ENCODE peak calls at places on chromosome 1, in seven cellular contexts. One of them, this sample, is unnamed.

GRCh38 chr1:168101336-168101735 is 35.4 kb downstream of the GPR161 start:
- DNase-seq in SK-MEL-5: no peak
- DNase-seq in CD8-positive, alpha-beta T cell: no peak
- DNase-seq in left ventricle myocardium superior: no peak
- DNase-seq in breast epithelium: no peak
- DNase-seq in ascending aorta: no peak
- DNase-seq in HS-27A: no peak
- DNase-seq in this sample: no peak

GRCh38 chr1:227489572-227489971 is 73.8 kb upstream of the ZNF678 start:
- DNase-seq in SK-MEL-5: no peak
- DNase-seq in CD8-positive, alpha-beta T cell: no peak
- DNase-seq in left ventricle myocardium superior: peak; percentile 41
- DNase-seq in breast epithelium: no peak
- DNase-seq in ascending aorta: no peak
- DNase-seq in HS-27A: no peak
- DNase-seq in this sample: no peak

GRCh38 chr1:906532-907420 is 16.9 kb upstream of the SAMD11 start:
- DNase-seq in SK-MEL-5: no peak
- DNase-seq in CD8-positive, alpha-beta T cell: peak; percentile 20
- DNase-seq in left ventricle myocardium superior: peak; percentile 35
- DNase-seq in breast epithelium: no peak
- DNase-seq in ascending aorta: peak; percentile 21
- DNase-seq in HS-27A: no peak
- DNase-seq in this sample: no peak

GRCh38 chr1:54159733-54160316 is 7.0 kb upstream of the CDCP2 start:
- DNase-seq in SK-MEL-5: no peak
- DNase-seq in CD8-positive, alpha-beta T cell: no peak
- DNase-seq in left ventricle myocardium superior: no peak
- DNase-seq in breast epithelium: no peak
- DNase-seq in ascending aorta: no peak
- DNase-seq in HS-27A: no peak
- DNase-seq in this sample: no peak

GRCh38 chr1:228213917-228214808 is 6.3 kb downstream of the OBSCN start:
- DNase-seq in SK-MEL-5: no peak
- DNase-seq in CD8-positive, alpha-beta T cell: no peak
- DNase-seq in left ventricle myocardium superior: no peak
- DNase-seq in breast epithelium: no peak
- DNase-seq in ascending aorta: no peak
- DNase-seq in HS-27A: no peak
- DNase-seq in this sample: no peak

GRCh38 chr1:41811051-41811795 is 107.5 kb downstream of the HIVEP3 start:
- DNase-seq in SK-MEL-5: no peak
- DNase-seq in CD8-positive, alpha-beta T cell: peak; percentile 45
- DNase-seq in left ventricle myocardium superior: no peak
- DNase-seq in breast epithelium: no peak
- DNase-seq in ascending aorta: no peak
- DNase-seq in HS-27A: no peak
- DNase-seq in this sample: no peak

GRCh38 chr1:152907686-152908601 is at the start of gene IVL:
- DNase-seq in SK-MEL-5: no peak
- DNase-seq in CD8-positive, alpha-beta T cell: no peak
- DNase-seq in left ventricle myocardium superior: no peak
- DNase-seq in breast epithelium: no peak
- DNase-seq in ascending aorta: no peak
- DNase-seq in HS-27A: no peak
- DNase-seq in this sample: no peak

GRCh38 chr1:84712288-84712874 is 22.1 kb upstream of the SSX2IP start:
- DNase-seq in SK-MEL-5: no peak
- DNase-seq in CD8-positive, alpha-beta T cell: no peak
- DNase-seq in left ventricle myocardium superior: no peak
- DNase-seq in breast epithelium: no peak
- DNase-seq in ascending aorta: no peak
- DNase-seq in HS-27A: no peak
- DNase-seq in this sample: peak; percentile 34

GRCh38 chr1:3518256-3518655 is 63.8 kb downstream of the ARHGEF16 start:
- DNase-seq in SK-MEL-5: no peak
- DNase-seq in CD8-positive, alpha-beta T cell: no peak
- DNase-seq in left ventricle myocardium superior: no peak
- DNase-seq in breast epithelium: no peak
- DNase-seq in ascending aorta: no peak
- DNase-seq in HS-27A: no peak
- DNase-seq in this sample: no peak

GRCh38 chr1:121519042-121519755 is 334.4 kb downstream of the SRGAP2C start:
- DNase-seq in SK-MEL-5: peak; percentile 25
- DNase-seq in CD8-positive, alpha-beta T cell: peak; percentile 86
- DNase-seq in left ventricle myocardium superior: peak; percentile 62
- DNase-seq in breast epithelium: no peak
- DNase-seq in ascending aorta: no peak
- DNase-seq in HS-27A: peak; percentile 27
- DNase-seq in this sample: no peak

GRCh38 chr1:240417317-240417716 is 194.6 kb downstream of the GREM2 start:
- DNase-seq in SK-MEL-5: no peak
- DNase-seq in CD8-positive, alpha-beta T cell: no peak
- DNase-seq in left ventricle myocardium superior: no peak
- DNase-seq in breast epithelium: no peak
- DNase-seq in ascending aorta: no peak
- DNase-seq in HS-27A: no peak
- DNase-seq in this sample: peak; percentile 30

GRCh38 chr1:6638226-6638625 is 13.6 kb downstream of the THAP3 start:
- DNase-seq in SK-MEL-5: no peak
- DNase-seq in CD8-positive, alpha-beta T cell: no peak
- DNase-seq in left ventricle myocardium superior: peak; percentile 90
- DNase-seq in breast epithelium: no peak
- DNase-seq in ascending aorta: peak; percentile 82
- DNase-seq in HS-27A: no peak
- DNase-seq in this sample: no peak

GRCh38 chr1:19124273-19124672 is 85.8 kb downstream of the UBR4 start:
- DNase-seq in SK-MEL-5: no peak
- DNase-seq in CD8-positive, alpha-beta T cell: no peak
- DNase-seq in left ventricle myocardium superior: no peak
- DNase-seq in breast epithelium: no peak
- DNase-seq in ascending aorta: no peak
- DNase-seq in HS-27A: no peak
- DNase-seq in this sample: no peak

GRCh38 chr1:31354266-31354665 is 18.6 kb downstream of the FABP3 start:
- DNase-seq in SK-MEL-5: peak; percentile 21
- DNase-seq in CD8-positive, alpha-beta T cell: no peak
- DNase-seq in left ventricle myocardium superior: no peak
- DNase-seq in breast epithelium: no peak
- DNase-seq in ascending aorta: no peak
- DNase-seq in HS-27A: no peak
- DNase-seq in this sample: no peak

GRCh38 chr1:246497331-246497915 is 9.7 kb downstream of the SMYD3 start:
- DNase-seq in SK-MEL-5: peak; percentile 81
- DNase-seq in CD8-positive, alpha-beta T cell: no peak
- DNase-seq in left ventricle myocardium superior: no peak
- DNase-seq in breast epithelium: no peak
- DNase-seq in ascending aorta: no peak
- DNase-seq in HS-27A: peak; percentile 35
- DNase-seq in this sample: peak; percentile 69

GRCh38 chr1:39173995-39174380 is 30.5 kb upstream of the MACF1 start:
- DNase-seq in SK-MEL-5: no peak
- DNase-seq in CD8-positive, alpha-beta T cell: no peak
- DNase-seq in left ventricle myocardium superior: no peak
- DNase-seq in breast epithelium: no peak
- DNase-seq in ascending aorta: no peak
- DNase-seq in HS-27A: no peak
- DNase-seq in this sample: no peak

This sample was measured in COLO829.